ENCODE peak calls at places on chromosomes 16 and 17, in six cellular contexts. One of them, this sample, is unnamed.

GRCh38 chr16:57476546-57477410 is 9.5 kb downstream of the DOK4 start:
- DNase-seq in endothelial cell: no peak
- DNase-seq in AG04450: no peak
- DNase-seq in aorta: peak; percentile 38
- DNase-seq in SJSA1: no peak
- DNase-seq in H1: peak; percentile 70
- DNase-seq in this sample: no peak

GRCh38 chr17:10683853-10684252 is 13.5 kb downstream of the SCO1 start:
- DNase-seq in H1: no peak
- DNase-seq in AG04450: no peak
- DNase-seq in aorta: no peak
- DNase-seq in SJSA1: no peak
- DNase-seq in endothelial cell: no peak
- DNase-seq in this sample: no peak

GRCh38 chr17:69961488-69962145 is 113.4 kb upstream of the KCNJ16 start:
- DNase-seq in aorta: no peak
- DNase-seq in endothelial cell: peak; percentile 4
- DNase-seq in AG04450: peak; percentile 67
- DNase-seq in SJSA1: peak; percentile 48
- DNase-seq in H1: peak; percentile 48
- DNase-seq in this sample: no peak

GRCh38 chr16:64469906-64470702 is 651.8 kb downstream of the CDH11 start:
- DNase-seq in SJSA1: no peak
- DNase-seq in AG04450: no peak
- DNase-seq in aorta: no peak
- DNase-seq in H1: no peak
- DNase-seq in endothelial cell: no peak
- DNase-seq in this sample: no peak

GRCh38 chr16:88535181-88535856 is 34.9 kb upstream of the ZC3H18 start:
- DNase-seq in AG04450: no peak
- DNase-seq in aorta: no peak
- DNase-seq in endothelial cell: no peak
- DNase-seq in H1: no peak
- DNase-seq in SJSA1: no peak
- DNase-seq in this sample: no peak

GRCh38 chr16:79601092-79601977 is 798 bp upstream of the MAF start:
- DNase-seq in endothelial cell: peak; percentile 59
- DNase-seq in aorta: peak; percentile 86
- DNase-seq in H1: no peak
- DNase-seq in AG04450: no peak
- DNase-seq in SJSA1: peak; percentile 55
- DNase-seq in this sample: no peak

GRCh38 chr17:57604771-57605733 is 140.0 kb downstream of the CCDC182 start:
- DNase-seq in SJSA1: no peak
- DNase-seq in endothelial cell: no peak
- DNase-seq in H1: no peak
- DNase-seq in aorta: peak; percentile 73
- DNase-seq in AG04450: peak; percentile 24
- DNase-seq in this sample: no peak

GRCh38 chr16:57606847-57607501 is 21.5 kb upstream of the ADGRG1 start:
- DNase-seq in AG04450: no peak
- DNase-seq in SJSA1: peak; percentile 36
- DNase-seq in aorta: peak; percentile 45
- DNase-seq in H1: no peak
- DNase-seq in endothelial cell: no peak
- DNase-seq in this sample: no peak

GRCh38 chr17:76556759-76557367 is 17.0 kb downstream of the PRCD start:
- DNase-seq in SJSA1: peak; percentile 47
- DNase-seq in AG04450: no peak
- DNase-seq in H1: no peak
- DNase-seq in endothelial cell: no peak
- DNase-seq in aorta: no peak
- DNase-seq in this sample: no peak

GRCh38 chr16:52398491-52398960 is 148.4 kb downstream of the TOX3 start:
- DNase-seq in aorta: no peak
- DNase-seq in endothelial cell: no peak
- DNase-seq in H1: no peak
- DNase-seq in AG04450: no peak
- DNase-seq in SJSA1: no peak
- DNase-seq in this sample: no peak

GRCh38 chr17:19533036-19533717 is 477 bp upstream of the SLC47A1 start:
- DNase-seq in aorta: no peak
- DNase-seq in SJSA1: no peak
- DNase-seq in H1: no peak
- DNase-seq in AG04450: no peak
- DNase-seq in endothelial cell: no peak
- DNase-seq in this sample: no peak